ENCODE peak calls at places on chromosomes 7 and 10, in eight cellular contexts. D is activated CD4-positive, CD25-positive, alpha-beta regulatory T cell; V is NAMALWA; R is HEK293T; Q is MCF 10A; C is hepatic stellate cell; N is IMR-90; W is colonic mucosa. B is an unnamed sample.

GRCh38 chr10:17026686-17027485 is 102.7 kb downstream of the CUBN start:
- DNase-seq in D (peak; percentile 13), V (no peak), R (no peak), Q (peak; percentile 61), C (peak; percentile 26), N (peak; percentile 32), W (no peak), B (peak; percentile 46)

GRCh38 chr10:86261933-86262665 is 104.5 kb downstream of the GRID1 start:
- DNase-seq in D (no peak), V (peak; percentile 66), R (peak; percentile 34), Q (peak; percentile 32), C (no peak), N (no peak), W (no peak), B (no peak)

GRCh38 chr10:3535001-3535400 is 250.0 kb downstream of the KLF6 start:
- DNase-seq in D (no peak), V (no peak), R (no peak), Q (no peak), C (no peak), N (no peak), W (no peak), B (no peak)

GRCh38 chr10:32056136-32057040 is at the start of gene KIF5B:
- DNase-seq in D (peak; percentile 74), V (peak; percentile 89), R (peak; percentile 90), Q (peak; percentile 83), C (peak; percentile 96), N (peak; percentile 81), W (peak; percentile 88), B (peak; percentile 78)

GRCh38 chr7:158468225-158468624 is 119.4 kb downstream of the PTPRN2 start:
- DNase-seq in D (no peak), V (no peak), R (no peak), Q (no peak), C (no peak), N (no peak), W (no peak), B (no peak)

GRCh38 chr7:149316606-149317005 is 54.6 kb downstream of the ZNF783 start:
- DNase-seq in D (no peak), V (no peak), R (no peak), Q (no peak), C (no peak), N (no peak), W (no peak), B (no peak)

GRCh38 chr7:28411876-28412662 is at the start of gene CREB5:
- DNase-seq in D (no peak), V (peak; percentile 68), R (no peak), Q (no peak), C (no peak), N (peak; percentile 42), W (no peak), B (no peak)

GRCh38 chr7:100867796-100868485 is 754 bp downstream of the TRIP6 start:
- DNase-seq in D (no peak), V (no peak), R (no peak), Q (peak; percentile 30), C (no peak), N (no peak), W (no peak), B (no peak)

GRCh38 chr10:89100680-89101079 is 106.4 kb downstream of the CH25H start:
- DNase-seq in D (no peak), V (no peak), R (no peak), Q (no peak), C (peak; percentile 19), N (peak; percentile 90), W (no peak), B (no peak)

GRCh38 chr10:110973400-110973799 is 54.0 kb downstream of the SHOC2 start:
- DNase-seq in D (no peak), V (no peak), R (no peak), Q (no peak), C (no peak), N (no peak), W (no peak), B (no peak)

GRCh38 chr7:20666444-20666843 is 51.0 kb downstream of the ABCB5 start:
- DNase-seq in D (no peak), V (no peak), R (no peak), Q (no peak), C (no peak), N (no peak), W (no peak), B (no peak)

GRCh38 chr7:116548506-116548905 is 23.7 kb downstream of the CAV1 start:
- DNase-seq in D (no peak), V (no peak), R (no peak), Q (no peak), C (no peak), N (no peak), W (no peak), B (no peak)

GRCh38 chr7:129829677-129830631 is 122.8 kb downstream of the UBE2H start:
- DNase-seq in D (peak; percentile 19), V (peak; percentile 91), R (peak; percentile 67), Q (peak; percentile 90), C (peak; percentile 55), N (peak; percentile 81), W (peak; percentile 60), B (peak; percentile 16)

GRCh38 chr10:22621726-22622125 is 92.7 kb downstream of the PIP4K2A start:
- DNase-seq in D (no peak), V (no peak), R (no peak), Q (no peak), C (no peak), N (no peak), W (no peak), B (no peak)

GRCh38 chr10:124827474-124827873 is 25.9 kb downstream of the ABRAXAS2 start:
- DNase-seq in D (no peak), V (peak; percentile 48), R (peak; percentile 32), Q (peak; percentile 30), C (peak; percentile 22), N (peak; percentile 14), W (no peak), B (no peak)

GRCh38 chr10:129631011-129631410 is 164.0 kb downstream of the MGMT start:
- DNase-seq in D (no peak), V (no peak), R (no peak), Q (peak; percentile 46), C (peak; percentile 11), N (peak; percentile 41), W (no peak), B (no peak)

GRCh38 chr10:31359979-31360378 is 41.0 kb downstream of the ZEB1 start:
- DNase-seq in D (no peak), V (no peak), R (no peak), Q (peak; percentile 15), C (no peak), N (no peak), W (no peak), B (no peak)

GRCh38 chr7:97272237-97272975 is 154.9 kb downstream of the SDHAF3 start:
- DNase-seq in D (no peak), V (peak; percentile 17), R (no peak), Q (no peak), C (no peak), N (no peak), W (peak; percentile 61), B (no peak)

GRCh38 chr7:93883078-93883916 is 7.3 kb downstream of the TFPI2 start:
- DNase-seq in D (no peak), V (peak; percentile 27), R (no peak), Q (no peak), C (no peak), N (no peak), W (no peak), B (no peak)

GRCh38 chr7:78529392-78529791 is 730.8 kb downstream of the PHTF2 start:
- DNase-seq in D (no peak), V (no peak), R (no peak), Q (no peak), C (no peak), N (peak; percentile 43), W (no peak), B (no peak)

GRCh38 chr7:150756858-150757257 is 19.6 kb downstream of the GIMAP5 start:
- DNase-seq in D (no peak), V (peak; percentile 59), R (no peak), Q (peak; percentile 46), C (no peak), N (no peak), W (no peak), B (no peak)

GRCh38 chr10:124539935-124540641 is 78.5 kb downstream of the LHPP start:
- DNase-seq in D (peak; percentile 62), V (peak; percentile 96), R (peak; percentile 77), Q (peak; percentile 34), C (peak; percentile 83), N (peak; percentile 18), W (peak; percentile 58), B (peak; percentile 59)

GRCh38 chr7:116528008-116528789 is 3.4 kb downstream of the CAV1 start:
- DNase-seq in D (no peak), V (no peak), R (no peak), Q (peak; percentile 91), C (peak; percentile 93), N (peak; percentile 97), W (peak; percentile 36), B (no peak)

GRCh38 chr10:63125459-63125858 is 7.7 kb upstream of the NRBF2 start:
- DNase-seq in D (no peak), V (no peak), R (no peak), Q (no peak), C (no peak), N (no peak), W (no peak), B (no peak)